ENCODE peak calls at places on chromosomes 3 and 15, in eight cellular contexts. Z, L, S, E, F, C, A and R are unnamed samples.

GRCh38 chr3:113158210-113158609 is 53.1 kb upstream of the BOC start:
- DNase-seq in Z (no peak), L (no peak), S (no peak), E (no peak), F (no peak), C (no peak), A (no peak), R (no peak)

GRCh38 chr3:13325092-13325491 is 95.0 kb downstream of the NUP210 start:
- DNase-seq in Z (no peak), L (no peak), S (no peak), E (no peak), F (no peak), C (no peak), A (no peak), R (no peak)

GRCh38 chr15:74179101-74179841 is 5.8 kb downstream of the ISLR start:
- DNase-seq in Z (peak), L (peak), S (no peak), E (peak), F (no peak), C (peak), A (peak), R (peak)

GRCh38 chr3:164641071-164641470 is 437.2 kb downstream of the SI start:
- DNase-seq in Z (no peak), L (peak), S (no peak), E (no peak), F (no peak), C (no peak), A (no peak), R (no peak)

GRCh38 chr3:59244343-59244742 is 194.5 kb upstream of the CFAP20DC start:
- DNase-seq in Z (no peak), L (no peak), S (no peak), E (no peak), F (no peak), C (no peak), A (no peak), R (no peak)

GRCh38 chr3:185402561-185402960 is 39.6 kb downstream of the MAP3K13 start:
- DNase-seq in Z (no peak), L (peak), S (no peak), E (no peak), F (no peak), C (no peak), A (no peak), R (no peak)

GRCh38 chr3:130956281-130956680 is 62.4 kb downstream of the ATP2C1 start:
- DNase-seq in Z (no peak), L (no peak), S (no peak), E (no peak), F (peak), C (no peak), A (no peak), R (no peak)

GRCh38 chr15:31399544-31400171 is 73.0 kb downstream of the KLF13 start:
- DNase-seq in Z (no peak), L (peak), S (no peak), E (no peak), F (no peak), C (no peak), A (no peak), R (no peak)

GRCh38 chr3:167967257-167968010 is 128.3 kb downstream of the GOLIM4 start:
- DNase-seq in Z (peak), L (no peak), S (no peak), E (no peak), F (peak), C (no peak), A (no peak), R (no peak)

GRCh38 chr3:100893590-100893989 is 99.6 kb downstream of the ABI3BP start:
- DNase-seq in Z (peak), L (peak), S (no peak), E (peak), F (no peak), C (no peak), A (peak), R (no peak)
- TF ChIP-seq CTCF in Z (peak), L (peak), S (peak), E (peak), F (peak), C (no peak), A (peak), R (no peak)

GRCh38 chr15:91970142-91970541 is 116.6 kb downstream of the SLCO3A1 start:
- DNase-seq in Z (no peak), L (peak), S (no peak), E (no peak), F (no peak), C (peak), A (no peak), R (no peak)
- TF ChIP-seq CTCF in Z (no peak), L (no peak), S (no peak), E (no peak), F (no peak), C (no peak), A (no peak), R (no peak)

GRCh38 chr3:171809513-171810277 is 588 bp downstream of the PLD1 start:
- DNase-seq in Z (peak), L (peak), S (no peak), E (peak), F (no peak), C (peak), A (peak), R (peak)
- TF ChIP-seq CTCF in Z (no peak), L (no peak), S (no peak), E (no peak), F (peak), C (no peak), A (no peak), R (no peak)

GRCh38 chr3:634511-634910 is 437.9 kb downstream of the CHL1 start:
- DNase-seq in Z (no peak), L (no peak), S (no peak), E (no peak), F (no peak), C (no peak), A (no peak), R (no peak)
- TF ChIP-seq CTCF in Z (no peak), L (no peak), S (no peak), E (no peak), F (no peak), C (no peak), A (no peak), R (no peak)

GRCh38 chr3:179750720-179751328 is 98.0 kb downstream of the USP13 start:
- DNase-seq in Z (no peak), L (peak), S (no peak), E (peak), F (no peak), C (no peak), A (no peak), R (no peak)
- TF ChIP-seq CTCF in Z (peak), L (peak), S (peak), E (peak), F (peak), C (no peak), A (peak), R (no peak)

DNA sequence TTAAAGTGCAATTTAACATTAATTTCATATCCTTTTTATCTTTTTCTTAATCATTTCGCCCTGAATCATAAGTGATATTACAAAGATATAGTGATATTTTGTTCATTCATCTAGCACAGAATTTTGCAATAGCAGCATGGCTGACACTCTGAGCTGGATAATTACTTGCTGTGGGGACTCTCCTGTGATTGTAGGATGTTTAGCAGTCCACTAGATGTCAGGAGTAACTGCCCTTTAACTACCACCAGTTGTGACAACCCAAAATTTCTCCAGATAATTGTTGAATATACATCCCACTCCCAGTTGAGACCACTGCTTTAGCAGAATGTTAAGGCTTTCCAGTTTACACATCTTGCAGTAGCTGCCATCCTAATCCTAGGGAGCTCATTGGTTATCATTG is 196.8 kb upstream of the MBNL1 start:
- DNase-seq in Z (no peak), L (peak), S (no peak), E (peak), F (peak), C (no peak), A (no peak), R (no peak)
- TF ChIP-seq CTCF in Z (peak), L (peak), S (peak), E (peak), F (peak), C (peak), A (peak), R (no peak)

DNA sequence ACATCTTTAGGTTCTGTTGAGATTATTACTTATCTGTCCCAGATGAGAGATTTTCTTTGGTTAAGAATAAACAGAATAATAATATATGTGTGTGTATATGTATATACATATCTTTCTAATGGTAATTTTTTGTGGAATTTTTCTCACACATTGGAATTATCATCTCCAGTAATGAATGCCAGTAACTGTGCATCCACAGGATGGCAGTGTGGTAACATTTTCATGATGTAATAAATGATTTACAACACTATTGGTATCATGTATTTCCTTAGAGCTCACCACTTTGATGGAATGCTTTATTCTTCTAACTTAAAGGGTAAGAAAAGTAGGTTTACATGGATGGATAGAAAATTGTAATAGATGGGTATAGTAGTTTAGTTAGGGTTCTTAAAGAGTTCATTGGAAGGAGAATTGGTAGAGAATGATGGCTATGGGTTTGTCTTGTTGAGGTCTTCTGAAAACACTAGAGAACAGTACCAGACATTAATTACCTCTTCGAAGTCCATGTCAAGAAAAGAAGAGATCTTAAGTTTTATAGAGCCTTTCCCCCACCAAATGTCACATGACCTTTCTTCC is 78.1 kb downstream of the STT3B start:
- DNase-seq in Z (no peak), L (peak), S (no peak), E (peak), F (no peak), C (no peak), A (no peak), R (no peak)
- TF ChIP-seq CTCF in Z (peak), L (peak), S (peak), E (no peak), F (peak), C (peak), A (peak), R (no peak)

GRCh38 chr3:25495304-25495703 is 67.2 kb downstream of the RARB start:
- DNase-seq in Z (no peak), L (no peak), S (no peak), E (no peak), F (no peak), C (no peak), A (no peak), R (no peak)

GRCh38 chr3:25495726-25496125 is 67.7 kb downstream of the RARB start:
- DNase-seq in Z (no peak), L (no peak), S (no peak), E (no peak), F (no peak), C (no peak), A (no peak), R (no peak)

GRCh38 chr3:25493786-25494185 is 65.7 kb downstream of the RARB start:
- DNase-seq in Z (no peak), L (peak), S (no peak), E (peak), F (no peak), C (no peak), A (no peak), R (no peak)

GRCh38 chr3:25489858-25490591 is 62.0 kb downstream of the RARB start:
- DNase-seq in Z (no peak), L (no peak), S (no peak), E (no peak), F (no peak), C (no peak), A (no peak), R (no peak)

GRCh38 chr3:25493246-25493645 is 65.2 kb downstream of the RARB start:
- DNase-seq in Z (no peak), L (peak), S (no peak), E (no peak), F (no peak), C (no peak), A (no peak), R (no peak)
- TF ChIP-seq CTCF in Z (no peak), L (no peak), S (no peak), E (no peak), F (no peak), C (no peak), A (no peak), R (no peak)

GRCh38 chr3:27244374-27244773 is 124.8 kb downstream of the NEK10 start:
- DNase-seq in Z (no peak), L (no peak), S (no peak), E (no peak), F (no peak), C (no peak), A (no peak), R (no peak)
- TF ChIP-seq CTCF in Z (no peak), L (peak), S (no peak), E (no peak), F (no peak), C (no peak), A (no peak), R (no peak)

GRCh38 chr3:184229424-184230080 is at the start of gene VWA5B2:
- DNase-seq in Z (no peak), L (no peak), S (peak), E (peak), F (no peak), C (no peak), A (peak), R (no peak)
- TF ChIP-seq CTCF in Z (peak), L (no peak), S (peak), E (peak), F (no peak), C (no peak), A (peak), R (no peak)